ENCODE peak calls at places on chromosomes 5 and 9, in seven cellular contexts. One of them, this sample, is unnamed.

GRCh38 chr5:115685480-115685879 is 59.6 kb upstream of the TMED7 start:
- DNase-seq in sigmoid colon: no peak
- DNase-seq in gastrocnemius medialis: no peak
- DNase-seq in ovary: no peak
- DNase-seq in IMR-90: no peak
- DNase-seq in body of pancreas: no peak
- DNase-seq in GM12878: no peak
- DNase-seq in this sample: no peak

GRCh38 chr5:24381861-24382460 is 262.8 kb downstream of the CDH10 start:
- DNase-seq in ovary: no peak
- DNase-seq in sigmoid colon: no peak
- DNase-seq in body of pancreas: no peak
- DNase-seq in IMR-90: no peak
- DNase-seq in gastrocnemius medialis: no peak
- DNase-seq in GM12878: no peak
- DNase-seq in this sample: no peak

GRCh38 chr9:89999534-90000370 is 394.9 kb downstream of the GADD45G start:
- DNase-seq in sigmoid colon: peak; percentile 88
- DNase-seq in ovary: peak; percentile 60
- DNase-seq in body of pancreas: peak; percentile 89
- DNase-seq in GM12878: peak; percentile 61
- DNase-seq in IMR-90: peak; percentile 55
- DNase-seq in gastrocnemius medialis: peak; percentile 89
- DNase-seq in this sample: peak; percentile 92

GRCh38 chr5:173762930-173763329 is 125.2 kb upstream of the CPEB4 start:
- DNase-seq in body of pancreas: no peak
- DNase-seq in gastrocnemius medialis: no peak
- DNase-seq in IMR-90: no peak
- DNase-seq in sigmoid colon: no peak
- DNase-seq in GM12878: no peak
- DNase-seq in ovary: no peak
- DNase-seq in this sample: no peak

GRCh38 chr9:134317431-134318414 is 8.5 kb upstream of the RXRA start:
- DNase-seq in ovary: peak; percentile 19
- DNase-seq in gastrocnemius medialis: no peak
- DNase-seq in sigmoid colon: peak; percentile 67
- DNase-seq in IMR-90: peak; percentile 77
- DNase-seq in GM12878: no peak
- DNase-seq in body of pancreas: no peak
- DNase-seq in this sample: no peak

GRCh38 chr9:116585896-116586295 is 101.2 kb upstream of the TRIM32 start:
- DNase-seq in GM12878: no peak
- DNase-seq in body of pancreas: no peak
- DNase-seq in IMR-90: no peak
- DNase-seq in sigmoid colon: no peak
- DNase-seq in gastrocnemius medialis: no peak
- DNase-seq in ovary: no peak
- DNase-seq in this sample: no peak

GRCh38 chr9:26260238-26260637 is 582.0 kb upstream of the TUSC1 start:
- DNase-seq in sigmoid colon: no peak
- DNase-seq in body of pancreas: no peak
- DNase-seq in gastrocnemius medialis: no peak
- DNase-seq in GM12878: no peak
- DNase-seq in ovary: no peak
- DNase-seq in IMR-90: peak; percentile 28
- DNase-seq in this sample: no peak

GRCh38 chr9:95103385-95104087 is 214.0 kb downstream of the FANCC start:
- DNase-seq in ovary: peak; percentile 31
- DNase-seq in body of pancreas: no peak
- DNase-seq in IMR-90: no peak
- DNase-seq in GM12878: no peak
- DNase-seq in sigmoid colon: peak; percentile 76
- DNase-seq in gastrocnemius medialis: peak; percentile 37
- DNase-seq in this sample: no peak

GRCh38 chr5:10507575-10508024 is 56.3 kb upstream of the ANKRD33B start:
- DNase-seq in IMR-90: peak; percentile 58
- DNase-seq in gastrocnemius medialis: no peak
- DNase-seq in body of pancreas: no peak
- DNase-seq in sigmoid colon: no peak
- DNase-seq in ovary: no peak
- DNase-seq in GM12878: no peak
- DNase-seq in this sample: no peak

GRCh38 chr5:171795381-171795780 is 9.8 kb downstream of the SMIM23 start:
- DNase-seq in ovary: no peak
- DNase-seq in sigmoid colon: no peak
- DNase-seq in body of pancreas: no peak
- DNase-seq in gastrocnemius medialis: no peak
- DNase-seq in IMR-90: no peak
- DNase-seq in GM12878: no peak
- DNase-seq in this sample: no peak

GRCh38 chr5:17928571-17928970 is 294.3 kb downstream of the TAF11L14 start:
- DNase-seq in ovary: no peak
- DNase-seq in gastrocnemius medialis: no peak
- DNase-seq in sigmoid colon: no peak
- DNase-seq in body of pancreas: peak; percentile 29
- DNase-seq in IMR-90: no peak
- DNase-seq in GM12878: no peak
- DNase-seq in this sample: no peak

GRCh38 chr5:7592910-7593309 is 197.0 kb downstream of the ADCY2 start:
- DNase-seq in gastrocnemius medialis: no peak
- DNase-seq in IMR-90: no peak
- DNase-seq in ovary: no peak
- DNase-seq in body of pancreas: peak; percentile 16
- DNase-seq in GM12878: no peak
- DNase-seq in sigmoid colon: no peak
- DNase-seq in this sample: no peak

GRCh38 chr9:126614088-126614454 is 343 bp downstream of the LMX1B start:
- DNase-seq in IMR-90: no peak
- DNase-seq in body of pancreas: no peak
- DNase-seq in GM12878: no peak
- DNase-seq in sigmoid colon: peak; percentile 60
- DNase-seq in gastrocnemius medialis: no peak
- DNase-seq in ovary: no peak
- DNase-seq in this sample: no peak

GRCh38 chr5:121296357-121296756 is 555.3 kb upstream of the FTMT start:
- DNase-seq in IMR-90: no peak
- DNase-seq in sigmoid colon: no peak
- DNase-seq in body of pancreas: no peak
- DNase-seq in GM12878: no peak
- DNase-seq in gastrocnemius medialis: no peak
- DNase-seq in ovary: no peak
- DNase-seq in this sample: no peak

GRCh38 chr5:2201011-2201410 is 318.3 kb upstream of the IRX4 start:
- DNase-seq in body of pancreas: no peak
- DNase-seq in ovary: no peak
- DNase-seq in sigmoid colon: no peak
- DNase-seq in GM12878: no peak
- DNase-seq in gastrocnemius medialis: no peak
- DNase-seq in IMR-90: no peak
- DNase-seq in this sample: no peak

GRCh38 chr5:66361070-66361469 is 217.0 kb downstream of the SREK1 start:
- DNase-seq in gastrocnemius medialis: no peak
- DNase-seq in body of pancreas: no peak
- DNase-seq in ovary: no peak
- DNase-seq in GM12878: no peak
- DNase-seq in sigmoid colon: no peak
- DNase-seq in IMR-90: no peak
- DNase-seq in this sample: no peak

GRCh38 chr5:110623875-110624274 is 102.6 kb downstream of the TMEM232 start:
- DNase-seq in sigmoid colon: no peak
- DNase-seq in IMR-90: peak; percentile 50
- DNase-seq in body of pancreas: no peak
- DNase-seq in GM12878: no peak
- DNase-seq in ovary: no peak
- DNase-seq in gastrocnemius medialis: no peak
- DNase-seq in this sample: no peak

GRCh38 chr5:37816883-37817282 is 23.0 kb downstream of the GDNF start:
- DNase-seq in GM12878: no peak
- DNase-seq in sigmoid colon: no peak
- DNase-seq in gastrocnemius medialis: no peak
- DNase-seq in body of pancreas: no peak
- DNase-seq in ovary: no peak
- DNase-seq in IMR-90: peak; percentile 49
- DNase-seq in this sample: no peak

GRCh38 chr5:123610665-123611406 is 98.9 kb downstream of the CSNK1G3 start:
- DNase-seq in gastrocnemius medialis: no peak
- DNase-seq in body of pancreas: no peak
- DNase-seq in GM12878: peak; percentile 17
- DNase-seq in IMR-90: peak; percentile 80
- DNase-seq in ovary: peak; percentile 21
- DNase-seq in sigmoid colon: no peak
- DNase-seq in this sample: no peak

GRCh38 chr5:61777292-61777691 is 445.2 kb downstream of the ZSWIM6 start:
- DNase-seq in gastrocnemius medialis: no peak
- DNase-seq in body of pancreas: no peak
- DNase-seq in ovary: no peak
- DNase-seq in sigmoid colon: no peak
- DNase-seq in GM12878: no peak
- DNase-seq in IMR-90: no peak
- DNase-seq in this sample: no peak

GRCh38 chr5:126811515-126812198 is 34.7 kb downstream of the LMNB1 start:
- DNase-seq in sigmoid colon: no peak
- DNase-seq in gastrocnemius medialis: no peak
- DNase-seq in IMR-90: peak; percentile 80
- DNase-seq in ovary: no peak
- DNase-seq in GM12878: no peak
- DNase-seq in body of pancreas: no peak
- DNase-seq in this sample: no peak

GRCh38 chr9:99130069-99130468 is 25.2 kb downstream of the TGFBR1 start:
- DNase-seq in IMR-90: no peak
- DNase-seq in gastrocnemius medialis: no peak
- DNase-seq in GM12878: peak; percentile 72
- DNase-seq in body of pancreas: no peak
- DNase-seq in sigmoid colon: no peak
- DNase-seq in ovary: no peak
- DNase-seq in this sample: no peak

DNA sequence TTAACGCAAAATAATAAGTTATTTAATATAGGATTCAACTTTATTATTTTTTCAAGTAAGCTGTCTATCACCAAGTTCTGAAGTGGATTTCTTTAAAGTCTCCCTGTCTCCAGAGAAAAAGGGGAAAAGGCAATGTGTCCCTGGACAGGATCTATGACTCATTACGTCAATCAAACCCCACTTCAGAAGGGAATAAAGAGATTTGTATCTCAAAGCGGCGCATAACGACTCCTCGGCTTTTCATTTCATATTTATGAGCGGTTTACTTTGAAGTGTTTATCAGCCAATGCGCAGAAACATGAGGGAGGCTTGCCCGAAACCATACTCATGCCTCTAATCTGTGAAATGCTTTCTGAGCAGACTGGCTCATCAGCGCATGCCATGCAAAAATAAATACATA is 938.6 kb upstream of the WWC1 start:
- DNase-seq in body of pancreas: no peak
- DNase-seq in GM12878: no peak
- DNase-seq in ovary: no peak
- DNase-seq in gastrocnemius medialis: no peak
- DNase-seq in sigmoid colon: no peak
- DNase-seq in IMR-90: no peak
- DNase-seq in this sample: no peak
- TF ChIP-seq POLR2A in body of pancreas: no peak
- TF ChIP-seq POLR2A in GM12878: no peak
- TF ChIP-seq POLR2A in ovary: no peak
- TF ChIP-seq POLR2A in gastrocnemius medialis: no peak
- TF ChIP-seq POLR2A in sigmoid colon: no peak
- TF ChIP-seq POLR2A in IMR-90: no peak
- TF ChIP-seq POLR2A in this sample: no peak

GRCh38 chr9:34098307-34098706 is 28.2 kb downstream of the DCAF12 start:
- DNase-seq in IMR-90: no peak
- DNase-seq in GM12878: peak; percentile 27
- DNase-seq in ovary: no peak
- DNase-seq in sigmoid colon: no peak
- DNase-seq in body of pancreas: no peak
- DNase-seq in gastrocnemius medialis: no peak
- DNase-seq in this sample: no peak

GRCh38 chr9:34093578-34093977 is 32.9 kb downstream of the DCAF12 start:
- DNase-seq in gastrocnemius medialis: no peak
- DNase-seq in ovary: no peak
- DNase-seq in IMR-90: no peak
- DNase-seq in GM12878: no peak
- DNase-seq in sigmoid colon: no peak
- DNase-seq in body of pancreas: no peak
- DNase-seq in this sample: no peak

GRCh38 chr9:34097865-34098264 is 28.6 kb downstream of the DCAF12 start:
- DNase-seq in sigmoid colon: no peak
- DNase-seq in GM12878: peak; percentile 31
- DNase-seq in body of pancreas: no peak
- DNase-seq in gastrocnemius medialis: no peak
- DNase-seq in IMR-90: no peak
- DNase-seq in ovary: no peak
- DNase-seq in this sample: no peak

DNA sequence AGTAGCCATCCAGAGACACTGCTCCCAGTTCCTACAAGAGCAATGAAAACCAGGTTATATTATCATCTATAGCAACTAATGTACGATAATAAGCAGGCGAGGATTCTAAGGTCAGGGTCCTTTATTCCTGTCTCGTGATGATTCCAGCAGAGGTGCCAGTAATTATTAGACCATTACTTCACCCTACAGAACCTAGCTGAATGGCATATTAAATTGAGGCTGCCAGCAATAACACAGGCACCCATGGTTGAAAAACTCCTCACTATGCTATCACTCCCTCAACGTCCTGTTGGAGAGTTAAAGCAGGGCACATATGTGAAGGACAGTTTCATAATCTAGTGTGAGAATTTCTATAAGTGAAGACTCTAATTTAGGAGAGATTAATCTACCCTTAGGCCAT is 29.7 kb downstream of the DCAF12 start:
- DNase-seq in IMR-90: no peak
- DNase-seq in body of pancreas: no peak
- DNase-seq in ovary: no peak
- DNase-seq in gastrocnemius medialis: no peak
- DNase-seq in GM12878: no peak
- DNase-seq in sigmoid colon: no peak
- DNase-seq in this sample: no peak
- H3K36me3 ChIP-seq in IMR-90: peaks cover 48% of the 10 kb centered on the region
- H3K36me3 ChIP-seq in body of pancreas: peaks cover 36% of the 10 kb centered on the region
- H3K36me3 ChIP-seq in ovary: no peaks in the 10 kb centered on the region
- H3K36me3 ChIP-seq in gastrocnemius medialis: peaks cover 80% of the 10 kb centered on the region
- H3K36me3 ChIP-seq in GM12878: peaks cover 37% of the 10 kb centered on the region
- H3K36me3 ChIP-seq in sigmoid colon: peaks cover 75% of the 10 kb centered on the region
- H3K36me3 ChIP-seq in this sample: peaks cover 100% of the 10 kb centered on the region

DNA sequence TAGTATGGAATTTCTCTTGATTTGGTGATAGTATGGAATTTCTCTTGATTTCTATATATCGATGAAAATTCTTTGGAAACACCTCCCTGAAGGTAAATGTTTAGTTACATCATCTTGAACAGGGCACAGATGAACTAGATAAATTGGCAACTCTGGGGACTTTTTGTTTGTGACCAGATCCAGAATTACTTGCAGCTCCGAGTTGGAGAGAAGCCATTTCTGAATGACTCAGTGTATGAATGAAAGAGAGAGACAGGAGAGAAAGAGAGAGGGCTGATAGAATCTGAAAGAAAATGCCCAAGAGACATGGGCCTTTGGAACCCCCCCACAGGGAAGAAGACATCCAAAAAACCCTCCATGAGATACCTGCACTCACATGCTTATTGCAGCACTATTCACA is 14.1 kb downstream of the TNFSF15 start:
- DNase-seq in ovary: no peak
- DNase-seq in sigmoid colon: no peak
- DNase-seq in IMR-90: no peak
- DNase-seq in gastrocnemius medialis: no peak
- DNase-seq in GM12878: no peak
- DNase-seq in body of pancreas: no peak
- DNase-seq in this sample: no peak
- TF ChIP-seq CTCF in ovary: no peak
- TF ChIP-seq CTCF in sigmoid colon: no peak
- TF ChIP-seq CTCF in IMR-90: no peak
- TF ChIP-seq CTCF in gastrocnemius medialis: no peak
- TF ChIP-seq CTCF in GM12878: no peak
- TF ChIP-seq CTCF in body of pancreas: no peak
- TF ChIP-seq CTCF in this sample: no peak

GRCh38 chr9:5832543-5833529 is at the start of gene ERMP1:
- DNase-seq in sigmoid colon: peak; percentile 93
- DNase-seq in body of pancreas: peak; percentile 91
- DNase-seq in GM12878: no peak
- DNase-seq in ovary: peak; percentile 87
- DNase-seq in gastrocnemius medialis: peak; percentile 84
- DNase-seq in IMR-90: peak; percentile 74
- DNase-seq in this sample: peak; percentile 92
- TF ChIP-seq POLR2A in sigmoid colon: no peak
- TF ChIP-seq POLR2A in body of pancreas: peak; percentile 79
- TF ChIP-seq POLR2A in GM12878: peak; percentile 91
- TF ChIP-seq POLR2A in ovary: no peak
- TF ChIP-seq POLR2A in gastrocnemius medialis: peak; percentile 54
- TF ChIP-seq POLR2A in IMR-90: no peak
- TF ChIP-seq POLR2A in this sample: no peak